ENCODE peak calls at places on chromosomes 1 and 21, in four cellular contexts. One of them, this sample, is unnamed.

GRCh38 chr1:7046891-7047290 is 261.6 kb downstream of the CAMTA1 start:
- DNase-seq in cardiac muscle cell: no peak
- DNase-seq in brain microvascular endothelial cell: no peak
- DNase-seq in GM23248: peak; percentile 13
- DNase-seq in this sample: no peak

GRCh38 chr1:190949932-190950331 is 472.3 kb upstream of the BRINP3 start:
- DNase-seq in cardiac muscle cell: no peak
- DNase-seq in brain microvascular endothelial cell: no peak
- DNase-seq in GM23248: no peak
- DNase-seq in this sample: no peak

GRCh38 chr1:113904292-113904673 is 316 bp downstream of the AP4B1 start:
- DNase-seq in cardiac muscle cell: peak; percentile 58
- DNase-seq in brain microvascular endothelial cell: no peak
- DNase-seq in GM23248: no peak
- DNase-seq in this sample: no peak

GRCh38 chr21:32719085-32719484 is 8.7 kb downstream of the SYNJ1 start:
- DNase-seq in cardiac muscle cell: no peak
- DNase-seq in brain microvascular endothelial cell: no peak
- DNase-seq in GM23248: no peak
- DNase-seq in this sample: no peak

GRCh38 chr21:43805275-43805800 is 16.0 kb downstream of the RRP1 start:
- DNase-seq in cardiac muscle cell: no peak
- DNase-seq in brain microvascular endothelial cell: no peak
- DNase-seq in GM23248: no peak
- DNase-seq in this sample: no peak

GRCh38 chr1:9653783-9654517 is 2.4 kb downstream of the PIK3CD start:
- DNase-seq in cardiac muscle cell: no peak
- DNase-seq in brain microvascular endothelial cell: no peak
- DNase-seq in GM23248: no peak
- DNase-seq in this sample: peak; percentile 23

GRCh38 chr1:203765029-203765837 is at the start of gene LAX1:
- DNase-seq in cardiac muscle cell: no peak
- DNase-seq in brain microvascular endothelial cell: no peak
- DNase-seq in GM23248: no peak
- DNase-seq in this sample: peak; percentile 84

GRCh38 chr1:164360265-164360664 is 198.7 kb upstream of the PBX1 start:
- DNase-seq in cardiac muscle cell: no peak
- DNase-seq in brain microvascular endothelial cell: no peak
- DNase-seq in GM23248: no peak
- DNase-seq in this sample: no peak

GRCh38 chr1:2624735-2625300 is 8.0 kb downstream of the MMEL1 start:
- DNase-seq in cardiac muscle cell: no peak
- DNase-seq in brain microvascular endothelial cell: no peak
- DNase-seq in GM23248: no peak
- DNase-seq in this sample: no peak

GRCh38 chr21:46599251-46599572 is 5.7 kb downstream of the S100B start:
- DNase-seq in cardiac muscle cell: peak; percentile 29
- DNase-seq in brain microvascular endothelial cell: peak; percentile 91
- DNase-seq in GM23248: peak; percentile 92
- DNase-seq in this sample: no peak

DNA sequence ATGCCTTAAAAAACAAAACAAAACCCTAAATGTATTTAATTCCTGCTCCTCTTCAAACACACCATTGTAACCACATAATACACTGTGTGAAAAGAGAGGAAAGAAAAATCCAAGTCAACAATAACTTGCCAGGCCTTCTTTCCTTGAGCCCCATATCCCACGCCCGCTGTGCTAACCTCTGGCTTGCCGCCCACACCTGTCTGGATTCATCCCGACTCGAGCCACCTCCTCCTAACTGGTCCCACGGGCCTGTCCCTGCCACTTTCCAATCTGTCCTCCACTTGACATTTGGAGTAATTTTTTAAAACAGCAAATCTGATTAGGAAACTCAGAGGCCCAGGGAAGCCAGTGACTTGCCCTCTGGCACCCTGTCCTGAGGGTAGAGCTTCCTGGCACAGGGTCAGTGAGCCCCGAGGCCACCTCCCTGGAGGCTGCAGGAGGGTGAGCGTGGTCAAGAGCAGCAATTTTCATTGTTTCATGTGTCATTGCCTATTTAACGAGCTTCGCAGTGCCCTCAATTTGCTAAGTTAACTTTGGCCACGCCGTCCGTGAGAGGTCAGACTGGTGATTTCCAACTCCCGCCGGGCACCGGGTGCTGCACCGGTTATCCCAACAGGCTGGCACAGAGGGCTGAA is 54.1 kb downstream of the B3GALT5 start:
- DNase-seq in cardiac muscle cell: no peak
- DNase-seq in brain microvascular endothelial cell: no peak
- DNase-seq in GM23248: no peak
- DNase-seq in this sample: no peak
- H3K27me3 ChIP-seq in cardiac muscle cell: no peaks in the 10 kb centered on the region
- H3K27me3 ChIP-seq in brain microvascular endothelial cell: no peaks in the 10 kb centered on the region
- H3K27me3 ChIP-seq in GM23248: no peaks in the 10 kb centered on the region
- H3K27me3 ChIP-seq in this sample: no peaks in the 10 kb centered on the region

GRCh38 chr1:32876341-32877210 is 5.9 kb upstream of the FNDC5 start:
- DNase-seq in cardiac muscle cell: peak; percentile 61
- DNase-seq in brain microvascular endothelial cell: peak; percentile 34
- DNase-seq in GM23248: peak; percentile 67
- DNase-seq in this sample: peak; percentile 50
- H3K27ac ChIP-seq in cardiac muscle cell: no peak overlapping the region
- H3K27ac ChIP-seq in brain microvascular endothelial cell: no peak overlapping the region
- H3K27ac ChIP-seq in GM23248: no peak overlapping the region
- H3K27ac ChIP-seq in this sample: no peak overlapping the region

GRCh38 chr1:87330201-87330953 is 1.7 kb downstream of the LMO4 start:
- DNase-seq in cardiac muscle cell: peak; percentile 50
- DNase-seq in brain microvascular endothelial cell: no peak
- DNase-seq in GM23248: peak; percentile 61
- DNase-seq in this sample: peak; percentile 23

GRCh38 chr1:87329051-87329755 is 523 bp downstream of the LMO4 start:
- DNase-seq in cardiac muscle cell: peak; percentile 70
- DNase-seq in brain microvascular endothelial cell: peak; percentile 29
- DNase-seq in GM23248: peak; percentile 73
- DNase-seq in this sample: peak; percentile 35

GRCh38 chr1:87329756-87330200 is 1.1 kb downstream of the LMO4 start:
- DNase-seq in cardiac muscle cell: peak; percentile 30
- DNase-seq in brain microvascular endothelial cell: no peak
- DNase-seq in GM23248: peak; percentile 56
- DNase-seq in this sample: peak; percentile 32

GRCh38 chr1:87327362-87328120 is 1.1 kb upstream of the LMO4 start:
- DNase-seq in cardiac muscle cell: no peak
- DNase-seq in brain microvascular endothelial cell: no peak
- DNase-seq in GM23248: peak; percentile 51
- DNase-seq in this sample: no peak

GRCh38 chr1:87328121-87329050 is at the start of gene LMO4:
- DNase-seq in cardiac muscle cell: peak; percentile 98
- DNase-seq in brain microvascular endothelial cell: peak; percentile 98
- DNase-seq in GM23248: peak; percentile 99
- DNase-seq in this sample: peak; percentile 80
- H3K27me3 ChIP-seq in cardiac muscle cell: no peaks in the 10 kb centered on the region
- H3K27me3 ChIP-seq in brain microvascular endothelial cell: no peaks in the 10 kb centered on the region
- H3K27me3 ChIP-seq in GM23248: no peaks in the 10 kb centered on the region
- H3K27me3 ChIP-seq in this sample: no peaks in the 10 kb centered on the region

DNA sequence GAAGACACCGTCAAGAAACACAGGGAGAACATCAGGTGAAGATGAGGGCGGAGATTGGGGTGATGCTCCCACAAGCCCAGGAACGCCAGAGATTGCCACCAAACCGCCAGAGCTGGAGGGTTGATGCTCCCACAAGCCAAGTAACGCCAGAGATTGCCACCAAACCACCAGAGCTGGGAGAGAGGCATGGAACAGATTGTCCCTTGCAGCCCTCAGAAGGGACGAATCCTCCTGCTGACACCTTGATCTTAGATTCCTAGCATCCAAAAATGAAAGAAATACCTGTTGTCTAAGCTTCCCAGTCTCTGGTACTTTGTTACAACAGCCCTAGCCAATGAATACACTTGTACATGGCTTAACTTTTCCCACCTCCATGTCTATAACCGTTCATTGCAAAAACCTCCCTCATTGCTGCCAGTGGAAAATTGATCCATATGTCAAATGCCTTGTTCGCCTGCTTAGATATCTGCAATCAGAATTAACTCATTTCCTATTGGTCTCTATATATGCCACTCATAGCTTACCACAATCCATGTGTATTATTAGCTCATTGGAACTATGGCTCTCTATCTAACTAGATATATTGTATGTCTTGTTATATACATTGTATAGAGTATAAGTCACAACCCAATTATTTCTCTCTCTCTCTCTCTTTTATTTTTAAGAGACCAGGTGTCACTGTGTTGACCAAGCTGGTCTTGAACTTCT is 127.4 kb downstream of the ADSS2 start:
- DNase-seq in cardiac muscle cell: no peak
- DNase-seq in brain microvascular endothelial cell: no peak
- DNase-seq in GM23248: no peak
- DNase-seq in this sample: no peak
- H3K27ac ChIP-seq in cardiac muscle cell: no peak overlapping the region
- H3K27ac ChIP-seq in brain microvascular endothelial cell: no peak overlapping the region
- H3K27ac ChIP-seq in GM23248: no peak overlapping the region
- H3K27ac ChIP-seq in this sample: peak overlapping the region; percentile 32

GRCh38 chr1:37261129-37261528 is 213.3 kb upstream of the ZC3H12A start:
- DNase-seq in cardiac muscle cell: no peak
- DNase-seq in brain microvascular endothelial cell: no peak
- DNase-seq in GM23248: no peak
- DNase-seq in this sample: no peak

GRCh38 chr1:37259019-37259418 is 215.4 kb upstream of the ZC3H12A start:
- DNase-seq in cardiac muscle cell: no peak
- DNase-seq in brain microvascular endothelial cell: no peak
- DNase-seq in GM23248: no peak
- DNase-seq in this sample: no peak

GRCh38 chr1:37265156-37265555 is 209.2 kb upstream of the ZC3H12A start:
- DNase-seq in cardiac muscle cell: no peak
- DNase-seq in brain microvascular endothelial cell: no peak
- DNase-seq in GM23248: no peak
- DNase-seq in this sample: no peak

GRCh38 chr1:37265786-37266667 is 208.4 kb upstream of the ZC3H12A start:
- DNase-seq in cardiac muscle cell: no peak
- DNase-seq in brain microvascular endothelial cell: no peak
- DNase-seq in GM23248: no peak
- DNase-seq in this sample: no peak

DNA sequence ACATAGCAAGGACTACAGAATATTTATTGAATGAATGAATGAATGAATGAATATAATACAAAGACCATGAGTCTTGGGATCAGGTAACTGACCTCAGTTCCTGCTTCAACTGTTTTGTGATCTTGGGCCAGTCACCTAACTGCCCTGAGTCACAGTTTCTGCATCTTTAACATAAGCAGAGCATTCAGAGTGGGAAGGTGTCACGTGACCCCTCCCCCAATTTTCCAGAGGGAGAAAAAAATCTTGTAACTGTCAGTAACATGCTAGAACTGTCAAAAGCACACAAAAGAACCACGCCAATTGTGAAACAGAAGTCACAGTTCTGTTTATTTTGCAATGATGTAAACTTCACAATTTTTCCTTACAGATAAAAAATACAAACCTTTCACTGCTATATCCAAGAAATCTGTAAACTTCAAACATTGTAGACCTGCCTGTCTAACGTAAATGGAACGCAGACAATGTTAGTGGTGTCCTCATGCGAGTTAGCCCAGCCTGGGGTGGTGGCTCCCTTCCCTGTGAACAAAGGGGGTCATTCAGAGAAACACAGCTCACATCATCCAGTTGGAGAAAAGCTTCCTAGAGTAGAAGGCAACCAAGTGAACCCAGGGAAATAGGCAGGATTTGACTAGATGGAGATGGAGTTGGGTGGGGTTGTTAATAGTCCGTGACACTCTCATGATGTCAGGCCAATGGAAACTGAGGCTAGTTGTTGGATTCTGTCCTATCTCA is 211.8 kb upstream of the ZC3H12A start:
- DNase-seq in cardiac muscle cell: no peak
- DNase-seq in brain microvascular endothelial cell: no peak
- DNase-seq in GM23248: no peak
- DNase-seq in this sample: no peak
- H3K27me3 ChIP-seq in cardiac muscle cell: no peaks in the 10 kb centered on the region
- H3K27me3 ChIP-seq in brain microvascular endothelial cell: no peaks in the 10 kb centered on the region
- H3K27me3 ChIP-seq in GM23248: no peaks in the 10 kb centered on the region
- H3K27me3 ChIP-seq in this sample: no peaks in the 10 kb centered on the region

DNA sequence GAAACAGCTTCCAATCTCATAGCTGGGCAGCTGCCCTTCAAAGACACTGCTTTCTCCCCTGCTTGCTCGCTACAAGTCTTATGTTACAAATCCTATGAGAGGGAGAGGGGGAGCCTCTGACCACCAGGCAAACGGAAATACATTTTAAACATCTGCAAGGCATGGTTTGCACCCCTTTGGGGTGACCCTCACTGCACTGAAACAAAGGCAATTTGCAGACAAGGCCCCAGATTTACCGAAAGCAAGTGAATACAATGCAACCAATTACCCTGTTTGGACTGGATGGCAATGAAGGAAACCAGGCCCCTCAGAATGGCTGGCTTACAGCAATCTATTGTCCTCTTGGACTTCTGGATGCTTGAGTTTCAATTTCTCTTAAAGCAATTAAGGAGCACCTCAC is 11.8 kb upstream of the ATP13A2 start:
- DNase-seq in cardiac muscle cell: no peak
- DNase-seq in brain microvascular endothelial cell: no peak
- DNase-seq in GM23248: no peak
- DNase-seq in this sample: no peak
- H3K27ac ChIP-seq in cardiac muscle cell: peak overlapping the region; percentile 20
- H3K27ac ChIP-seq in brain microvascular endothelial cell: no peak overlapping the region
- H3K27ac ChIP-seq in GM23248: no peak overlapping the region
- H3K27ac ChIP-seq in this sample: no peak overlapping the region

GRCh38 chr1:50343323-50343722 is 79.9 kb downstream of the DMRTA2 start:
- DNase-seq in cardiac muscle cell: no peak
- DNase-seq in brain microvascular endothelial cell: no peak
- DNase-seq in GM23248: no peak
- DNase-seq in this sample: no peak
- H3K27me3 ChIP-seq in cardiac muscle cell: no peaks in the 10 kb centered on the region
- H3K27me3 ChIP-seq in brain microvascular endothelial cell: no peaks in the 10 kb centered on the region
- H3K27me3 ChIP-seq in GM23248: peaks cover 32% of the 10 kb centered on the region
- H3K27me3 ChIP-seq in this sample: peaks cover 7% of the 10 kb centered on the region

GRCh38 chr1:210456731-210457130 is 128.0 kb downstream of the HHAT start:
- DNase-seq in cardiac muscle cell: no peak
- DNase-seq in brain microvascular endothelial cell: no peak
- DNase-seq in GM23248: no peak
- DNase-seq in this sample: no peak
- H3K27ac ChIP-seq in cardiac muscle cell: no peak overlapping the region
- H3K27ac ChIP-seq in brain microvascular endothelial cell: no peak overlapping the region
- H3K27ac ChIP-seq in GM23248: no peak overlapping the region
- H3K27ac ChIP-seq in this sample: no peak overlapping the region